ENCODE peak calls at places on chromosomes 2 and 18, in five cellular contexts. P, E, G, W and M are unnamed samples.

GRCh38 chr2:120441351-120441700 is 95.4 kb downstream of the INHBB start:
- DNase-seq in W (no peak), G (no peak), P (no peak), E (no peak), M (no peak)

GRCh38 chr2:64998658-64999061 is 9.5 kb downstream of the SLC1A4 start:
- DNase-seq in E (no peak), G (no peak), W (no peak), P (no peak), M (peak)

GRCh38 chr18:23230688-23231087 is 95.4 kb downstream of the CABLES1 start:
- DNase-seq in P (no peak), W (no peak), G (no peak), E (no peak), M (no peak)

GRCh38 chr2:63698825-63699548 is 110.2 kb downstream of the MDH1 start:
- DNase-seq in E (peak), G (peak), P (peak), W (peak), M (peak)

GRCh38 chr2:29923110-29923721 is 1.8 kb upstream of the ALK start:
- DNase-seq in P (peak), E (peak), G (peak), W (no peak), M (peak)

GRCh38 chr2:180122874-180123273 is 115.8 kb upstream of the CWC22 start:
- DNase-seq in G (no peak), E (no peak), P (peak), W (no peak), M (no peak)

GRCh38 chr2:121002597-121002996 is 266.9 kb downstream of the GLI2 start:
- DNase-seq in W (peak), E (no peak), P (no peak), G (peak), M (no peak)

GRCh38 chr2:66553370-66553769 is 118.4 kb downstream of the MEIS1 start:
- DNase-seq in P (peak), W (no peak), E (no peak), G (no peak), M (peak)

GRCh38 chr18:2985628-2986027 is 27.3 kb downstream of the LPIN2 start:
- DNase-seq in E (no peak), P (peak), W (no peak), G (no peak), M (peak)

GRCh38 chr2:217966399-217967068 is 36.3 kb downstream of the TNS1 start:
- DNase-seq in E (no peak), P (no peak), G (no peak), W (no peak), M (no peak)

GRCh38 chr18:11366410-11366809 is 217.0 kb upstream of the PIEZO2 start:
- DNase-seq in P (no peak), E (no peak), G (no peak), W (no peak), M (peak)

GRCh38 chr2:16625759-16626158 is 39.9 kb downstream of the CYRIA start:
- DNase-seq in P (no peak), G (no peak), W (no peak), E (no peak), M (no peak)

GRCh38 chr2:130846233-130846632 is 9.5 kb downstream of the ARHGEF4 start:
- DNase-seq in G (no peak), P (no peak), W (no peak), E (no peak), M (no peak)

GRCh38 chr2:151928380-151928779 is 100.2 kb upstream of the ARL5A start:
- DNase-seq in E (no peak), P (peak), W (no peak), G (no peak), M (peak)

GRCh38 chr18:13356032-13356431 is 137.5 kb downstream of the LDLRAD4 start:
- DNase-seq in W (no peak), P (no peak), G (no peak), E (no peak), M (no peak)

GRCh38 chr2:109341363-109341762 is 212.4 kb downstream of the SH3RF3 start:
- DNase-seq in E (no peak), W (no peak), G (no peak), P (peak), M (no peak)

GRCh38 chr18:62485684-62486083 is 37.1 kb upstream of the ZCCHC2 start:
- DNase-seq in P (peak), W (no peak), E (no peak), G (no peak), M (peak)

GRCh38 chr2:67397143-67397986 is at the start of gene ETAA1:
- DNase-seq in E (peak), P (peak), W (peak), G (peak), M (peak)

GRCh38 chr18:43572165-43572564 is 294.9 kb upstream of the SYT4 start:
- DNase-seq in G (no peak), E (no peak), P (no peak), W (no peak), M (no peak)

GRCh38 chr18:43571078-43571689 is 293.9 kb upstream of the SYT4 start:
- DNase-seq in E (peak), G (peak), P (peak), W (peak), M (peak)

GRCh38 chr18:43574974-43575373 is 297.7 kb upstream of the SYT4 start:
- DNase-seq in W (no peak), P (no peak), G (no peak), E (no peak), M (no peak)

GRCh38 chr18:43570593-43570992 is 293.3 kb upstream of the SYT4 start:
- DNase-seq in P (no peak), W (no peak), E (no peak), G (peak), M (no peak)
- H3K4me3 ChIP-seq in P (no peak), W (no peak), E (no peak), G (no peak), M (no peak)

GRCh38 chr2:19614066-19614465 is 255.6 kb upstream of the OSR1 start:
- DNase-seq in P (peak), G (no peak), E (no peak), W (no peak), M (no peak)
- H3K9ac ChIP-seq in P (no peak), G (no peak), E (no peak), W (no peak), M (no peak)

GRCh38 chr2:238855891-238856580 is 8.2 kb downstream of the TWIST2 start:
- DNase-seq in W (no peak), E (no peak), G (peak), P (no peak), M (no peak)
- H3K4me3 ChIP-seq in W (no peak), E (no peak), G (no peak), P (no peak), M (peak)

GRCh38 chr2:112138143-112139032 is at the start of gene FBLN7:
- DNase-seq in W (no peak), E (no peak), G (peak), P (no peak), M (peak)
- H3K9ac ChIP-seq in W (peak), E (no peak), G (peak), P (no peak), M (peak)

GRCh38 chr2:88472811-88473210 is 20.3 kb upstream of the FOXI3 start:
- DNase-seq in W (no peak), P (no peak), E (no peak), G (no peak), M (no peak)

GRCh38 chr2:88469202-88470114 is 17.0 kb upstream of the FOXI3 start:
- DNase-seq in W (no peak), G (no peak), E (no peak), P (no peak), M (no peak)

DNA sequence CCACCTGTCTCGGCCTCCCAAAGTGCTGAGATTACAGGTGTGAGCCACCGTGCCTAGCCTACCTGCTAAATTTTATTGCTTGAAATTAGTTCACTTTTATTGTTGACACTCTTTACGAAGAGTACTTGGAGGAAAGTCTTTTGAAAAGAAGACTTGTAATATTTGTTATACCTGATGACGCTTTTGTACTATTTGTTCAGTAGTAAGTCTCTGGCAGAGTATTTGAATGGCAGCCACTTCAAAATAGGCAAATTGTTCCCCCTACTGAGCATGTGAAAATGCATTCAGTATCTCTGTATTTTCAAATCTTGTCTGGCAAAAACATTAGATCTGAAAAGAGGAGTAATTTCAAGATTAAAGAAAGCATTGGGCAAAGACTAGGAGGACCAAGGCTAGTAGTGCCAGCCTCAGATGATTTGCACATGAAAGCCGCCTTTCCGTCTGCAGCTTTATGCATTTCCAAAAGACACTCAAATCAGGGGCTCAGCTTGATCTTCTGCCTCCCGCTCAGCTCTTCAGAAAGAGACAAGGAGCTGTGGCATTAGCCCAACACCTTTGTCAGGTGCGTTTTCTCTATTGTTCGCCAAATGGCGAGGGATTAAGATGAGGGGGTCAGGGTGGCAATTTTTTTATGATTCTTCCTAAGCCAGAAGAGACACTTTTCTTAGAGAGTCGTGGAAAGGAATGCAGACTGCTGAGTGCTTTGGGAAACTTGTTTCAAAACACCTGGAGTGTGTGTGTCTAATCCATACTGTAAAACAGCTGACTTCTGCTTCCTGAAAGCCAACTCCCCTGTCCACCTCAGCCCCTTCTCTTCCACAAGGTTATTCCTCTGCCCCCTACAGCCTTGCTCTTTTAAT is 18.8 kb upstream of the FOXI3 start:
- DNase-seq in G (peak), E (no peak), P (no peak), W (no peak), M (no peak)
- H3K4me3 ChIP-seq in G (no peak), E (no peak), P (no peak), W (no peak), M (no peak)

GRCh38 chr2:100876231-100876860 is 56.4 kb downstream of the NPAS2 start:
- DNase-seq in G (peak), P (no peak), W (no peak), E (peak), M (no peak)
- H3K9ac ChIP-seq in G (no peak), P (no peak), W (no peak), E (peak), M (no peak)